ENCODE peak calls at places on chromosome 1, in eight cellular contexts. C is SK-N-SH, L is HepG2, T is IMR-90, O is A549, S is K562, M is GM12878, F is H1. K is an unnamed sample.

GRCh38 chr1:178500091-178500770 is 3.5 kb upstream of the CLEC20A start:
- DNase-seq in C (no peak), T (no peak), O (peak; percentile 29), L (no peak), F (no peak), M (no peak), S (no peak), K (no peak)

GRCh38 chr1:235326719-235327558 is 1.0 kb downstream of the ARID4B start:
- DNase-seq in C (peak; percentile 70), M (peak; percentile 32), O (peak; percentile 22), F (peak; percentile 66), S (peak; percentile 78), L (peak; percentile 21), T (no peak), K (no peak)

GRCh38 chr1:34696230-34696629 is 58.6 kb upstream of the GJB5 start:
- DNase-seq in F (no peak), O (peak; percentile 10), L (no peak), S (no peak), C (peak; percentile 54), T (no peak), M (no peak), K (peak; percentile 36)

GRCh38 chr1:157196245-157196543 is 58.0 kb upstream of the ETV3 start:
- DNase-seq in M (no peak), O (no peak), L (no peak), T (no peak), F (peak; percentile 44), S (no peak), C (no peak), K (no peak)

GRCh38 chr1:183911285-183911684 is 106.4 kb downstream of the RGL1 start:
- DNase-seq in L (no peak), O (no peak), C (no peak), M (peak; percentile 71), F (no peak), S (no peak), T (no peak), K (no peak)

GRCh38 chr1:77378723-77379533 is 97.1 kb downstream of the AK5 start:
- DNase-seq in C (no peak), M (no peak), L (no peak), T (peak; percentile 74), O (no peak), F (no peak), S (no peak), K (no peak)

GRCh38 chr1:152924191-152924590 is 15.8 kb downstream of the IVL start:
- DNase-seq in O (no peak), L (no peak), T (no peak), C (no peak), S (no peak), F (no peak), M (no peak), K (no peak)

GRCh38 chr1:155079487-155080249 is 1.0 kb downstream of the EFNA3 start:
- DNase-seq in C (peak; percentile 75), M (no peak), T (no peak), S (peak; percentile 64), O (no peak), L (no peak), F (peak; percentile 68), K (no peak)

GRCh38 chr1:31757989-31758388 is 6.2 kb downstream of the ADGRB2 start:
- DNase-seq in O (no peak), M (no peak), L (no peak), F (no peak), C (no peak), T (no peak), S (no peak), K (no peak)

GRCh38 chr1:151619489-151620093 is 7.7 kb downstream of the SNX27 start:
- DNase-seq in L (peak; percentile 72), F (no peak), S (no peak), O (no peak), T (peak; percentile 88), C (no peak), M (no peak), K (no peak)

GRCh38 chr1:169484107-169484506 is 1.6 kb downstream of the SLC19A2 start:
- DNase-seq in M (no peak), F (no peak), T (no peak), C (no peak), L (no peak), S (peak; percentile 29), O (no peak), K (no peak)

GRCh38 chr1:17188217-17188616 is 16.7 kb upstream of the PADI1 start:
- DNase-seq in C (no peak), T (no peak), L (no peak), S (no peak), F (no peak), O (no peak), M (no peak), K (no peak)

GRCh38 chr1:187877220-187877619 is 1048.5 kb downstream of the PLA2G4A start:
- DNase-seq in S (no peak), F (no peak), C (no peak), O (no peak), M (no peak), L (no peak), T (no peak), K (no peak)

GRCh38 chr1:241186716-241187115 is 170.3 kb downstream of the RGS7 start:
- DNase-seq in L (no peak), F (no peak), C (no peak), T (no peak), S (no peak), O (no peak), M (no peak), K (no peak)

GRCh38 chr1:48205547-48205946 is 17.0 kb upstream of the SLC5A9 start:
- DNase-seq in L (no peak), F (no peak), S (no peak), O (no peak), C (no peak), M (no peak), T (no peak), K (no peak)

GRCh38 chr1:72724951-72725863 is 442.9 kb upstream of the NEGR1 start:
- DNase-seq in M (no peak), L (no peak), C (peak; percentile 16), O (no peak), T (no peak), S (no peak), F (peak; percentile 68), K (no peak)

GRCh38 chr1:19676438-19676922 is 11.8 kb downstream of the HTR6 start:
- DNase-seq in M (no peak), F (peak; percentile 82), T (peak; percentile 59), C (no peak), L (peak; percentile 38), S (peak; percentile 76), O (peak; percentile 28), K (no peak)

GRCh38 chr1:116988908-116989307 is 12.7 kb upstream of the CD101 start:
- DNase-seq in L (no peak), M (no peak), F (no peak), S (no peak), T (no peak), C (no peak), O (no peak), K (no peak)

GRCh38 chr1:242011879-242012674 is 13.2 kb upstream of the MAP1LC3C start:
- DNase-seq in M (no peak), F (no peak), S (no peak), L (no peak), O (no peak), T (peak; percentile 35), C (no peak), K (no peak)

GRCh38 chr1:157878059-157878458 is 36.5 kb upstream of the CD5L start:
- DNase-seq in L (peak; percentile 45), C (peak; percentile 0), T (peak; percentile 35), M (no peak), F (no peak), O (peak; percentile 13), S (peak; percentile 11), K (peak; percentile 46)

GRCh38 chr1:116496380-116496779 is 74.4 kb downstream of the CD58 start:
- DNase-seq in O (no peak), F (no peak), T (peak; percentile 27), M (no peak), S (no peak), L (peak; percentile 75), C (no peak), K (no peak)

GRCh38 chr1:229557913-229558414 is 543 bp downstream of the ABCB10 start:
- DNase-seq in L (peak; percentile 6), S (peak; percentile 64), F (peak; percentile 70), M (no peak), O (peak; percentile 55), T (no peak), C (peak; percentile 80), K (no peak)

DNA sequence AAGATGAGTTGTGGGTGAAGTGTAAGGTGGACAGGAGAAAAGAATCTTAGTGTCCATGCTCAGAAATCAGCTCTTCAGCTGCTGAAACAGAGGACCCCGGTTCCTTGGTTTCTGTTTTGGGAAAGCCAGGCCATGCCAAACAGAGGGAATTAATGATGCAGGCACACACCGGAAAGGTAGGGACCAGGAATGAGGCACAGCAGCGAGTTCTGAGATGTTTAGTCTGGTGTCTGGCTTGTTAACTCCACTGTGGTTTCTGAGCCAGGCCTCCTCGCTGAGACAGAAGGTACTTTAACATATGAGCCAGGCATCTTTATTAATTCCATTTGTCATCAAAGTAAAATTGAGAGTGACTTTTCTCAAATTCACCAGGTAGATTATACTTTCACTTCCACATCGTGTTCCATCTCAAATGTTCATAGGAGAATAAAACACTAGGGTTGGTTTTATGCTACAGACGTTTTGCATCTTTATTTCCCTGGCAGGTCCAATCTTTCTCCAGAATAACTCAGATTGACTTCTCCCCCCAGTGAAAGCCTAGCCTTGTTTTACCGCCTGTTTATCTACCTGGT is 23.5 kb downstream of the LRRC8D start:
- DNase-seq in C (no peak), L (no peak), F (no peak), M (no peak), S (no peak), O (no peak), T (peak; percentile 55), K (no peak)
- H3K4me3 ChIP-seq in C (peak overlapping the region; percentile 77), L (peak overlapping the region; percentile 55), F (peak overlapping the region; percentile 46), M (peak overlapping the region; percentile 95), S (no peak overlapping the region), O (peak overlapping the region; percentile 81), T (peak overlapping the region; percentile 93), K (peak overlapping the region; percentile 74)

GRCh38 chr1:10495942-10496341 is 21.2 kb downstream of the PEX14 start:
- DNase-seq in L (no peak), O (no peak), M (no peak), T (no peak), F (no peak), C (no peak), S (no peak), K (no peak)
- TF ChIP-seq RAD21 in L (no peak), O (no peak), M (no peak), T (no peak), F (no peak), C (no peak), S (no peak), K (no peak)

GRCh38 chr1:74733616-74734484 is 898 bp downstream of the TYW3 start:
- DNase-seq in S (peak; percentile 83), L (peak; percentile 77), O (peak; percentile 26), F (no peak), C (peak; percentile 60), M (no peak), T (peak; percentile 77), K (peak; percentile 54)
- H3K4me3 ChIP-seq in S (peak overlapping the region; percentile 59), L (peak overlapping the region; percentile 97), O (peak overlapping the region; percentile 66), F (peak overlapping the region; percentile 96), C (peak overlapping the region; percentile 91), M (peak overlapping the region; percentile 81), T (peak overlapping the region; percentile 71), K (peak overlapping the region; percentile 88)

DNA sequence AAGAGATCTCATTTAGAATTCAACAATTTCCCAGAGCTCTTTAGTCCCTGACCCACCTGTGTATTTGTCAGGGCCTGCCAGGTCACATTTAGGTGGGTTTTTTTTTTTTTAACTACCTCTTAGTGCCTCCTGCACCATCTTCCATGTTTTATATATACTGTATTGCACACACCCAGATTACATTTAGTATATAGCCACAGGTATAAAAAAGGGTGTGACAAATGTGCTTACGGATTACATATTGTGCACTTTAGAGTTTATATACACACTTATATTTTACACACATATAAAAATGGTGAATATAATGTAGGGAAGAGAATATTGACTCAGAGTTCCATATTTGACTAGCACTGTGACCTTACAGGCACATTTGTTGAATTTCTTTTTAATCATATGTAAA is 17.4 kb upstream of the LRIG2 start:
- DNase-seq in T (no peak), O (no peak), L (no peak), F (no peak), S (no peak), M (no peak), C (no peak), K (no peak)
- TF ChIP-seq RAD21 in T (no peak), O (no peak), L (no peak), F (no peak), S (no peak), M (no peak), C (no peak), K (no peak)

K was measured in HCT116.